ENCODE peak calls at places on chromosomes 1 and 21, in nine cellular contexts. N is adrenal gland, M is ovary, W is mammary epithelial cell, E is Karpas-422, T is upper lobe of right lung, B is cardiac muscle cell, R is psoas muscle, H is PC-3. X is an unnamed sample.

GRCh38 chr1:220990417-220991337 is 111.4 kb downstream of the HLX start:
- DNase-seq in N (peak; percentile 29), M (no peak), W (peak; percentile 29), E (no peak), T (no peak), B (no peak), R (no peak), H (peak; percentile 85), X (no peak)

GRCh38 chr1:237684236-237684635 is 206.5 kb downstream of the ZP4 start:
- DNase-seq in N (no peak), M (no peak), W (peak; percentile 20), E (no peak), T (no peak), B (no peak), R (no peak), H (peak; percentile 24), X (no peak)

GRCh38 chr1:169312084-169312954 is 55.3 kb downstream of the NME7 start:
- DNase-seq in N (peak; percentile 21), M (no peak), W (peak; percentile 96), E (peak; percentile 40), T (no peak), B (no peak), R (no peak), H (peak; percentile 97), X (no peak)

GRCh38 chr1:56439610-56440264 is 139.6 kb downstream of the PLPP3 start:
- DNase-seq in N (no peak), M (no peak), W (no peak), E (no peak), T (no peak), B (no peak), R (no peak), H (no peak), X (no peak)

GRCh38 chr1:72498393-72498792 is 216.1 kb upstream of the NEGR1 start:
- DNase-seq in N (no peak), M (no peak), W (no peak), E (no peak), T (no peak), B (no peak), R (no peak), H (no peak), X (no peak)

GRCh38 chr21:27802816-27803475 is 836.1 kb upstream of the ADAMTS5 start:
- DNase-seq in N (peak; percentile 48), M (no peak), W (peak; percentile 43), E (peak; percentile 80), T (no peak), B (peak; percentile 52), R (no peak), H (peak; percentile 70), X (no peak)

GRCh38 chr1:8096105-8097011 is 70.2 kb upstream of the ERRFI1 start:
- DNase-seq in N (no peak), M (no peak), W (peak; percentile 86), E (no peak), T (no peak), B (no peak), R (no peak), H (peak; percentile 97), X (no peak)

GRCh38 chr1:221511797-221512196 is 230.1 kb downstream of the DUSP10 start:
- DNase-seq in N (no peak), M (no peak), W (no peak), E (no peak), T (no peak), B (peak; percentile 35), R (no peak), H (no peak), X (no peak)

GRCh38 chr1:16371725-16372124 is 4.7 kb downstream of the SZRD1 start:
- DNase-seq in N (no peak), M (no peak), W (no peak), E (no peak), T (no peak), B (no peak), R (no peak), H (peak; percentile 57), X (no peak)

GRCh38 chr1:37068897-37069296 is 34.6 kb upstream of the GRIK3 start:
- DNase-seq in N (no peak), M (no peak), W (no peak), E (no peak), T (no peak), B (no peak), R (no peak), H (no peak), X (no peak)

GRCh38 chr21:45158491-45159423 is 84.4 kb downstream of the ADARB1 start:
- DNase-seq in N (no peak), M (no peak), W (no peak), E (peak; percentile 83), T (no peak), B (no peak), R (no peak), H (no peak), X (no peak)

GRCh38 chr1:221793439-221794078 is 51.7 kb upstream of the DUSP10 start:
- DNase-seq in N (no peak), M (no peak), W (no peak), E (no peak), T (no peak), B (no peak), R (no peak), H (no peak), X (no peak)

GRCh38 chr1:113415256-113416189 is 25.2 kb downstream of the MAGI3 start:
- DNase-seq in N (no peak), M (no peak), W (no peak), E (no peak), T (no peak), B (no peak), R (no peak), H (no peak), X (no peak)

GRCh38 chr1:235012436-235013210 is 116.0 kb downstream of the TOMM20 start:
- DNase-seq in N (no peak), M (no peak), W (peak; percentile 19), E (no peak), T (no peak), B (no peak), R (no peak), H (no peak), X (no peak)

GRCh38 chr1:154998818-154999650 is 3.6 kb upstream of the ZBTB7B start:
- DNase-seq in N (peak; percentile 81), M (peak; percentile 80), W (peak; percentile 47), E (peak; percentile 92), T (peak; percentile 86), B (peak; percentile 75), R (peak; percentile 80), H (peak; percentile 77), X (no peak)

GRCh38 chr1:153365696-153366095 is 8.0 kb downstream of the S100A9 start:
- DNase-seq in N (no peak), M (no peak), W (no peak), E (no peak), T (no peak), B (no peak), R (no peak), H (no peak), X (no peak)

GRCh38 chr1:162822391-162823200 is 32.1 kb downstream of the HSD17B7 start:
- DNase-seq in N (peak; percentile 37), M (peak; percentile 32), W (no peak), E (no peak), T (no peak), B (peak; percentile 39), R (no peak), H (peak; percentile 42), X (no peak)

GRCh38 chr21:39529026-39529425 is 77.3 kb downstream of the SH3BGR start:
- DNase-seq in N (no peak), M (no peak), W (no peak), E (no peak), T (no peak), B (peak; percentile 49), R (no peak), H (no peak), X (no peak)

GRCh38 chr1:28244549-28245251 is 8.8 kb downstream of the ATP5IF1 start:
- DNase-seq in N (no peak), M (no peak), W (no peak), E (peak; percentile 77), T (no peak), B (no peak), R (no peak), H (no peak), X (no peak)
- H3K4me1 ChIP-seq in N (peaks cover 51% of the 10 kb centered on the region), M (peaks cover 3% of the 10 kb centered on the region), W (peaks cover 49% of the 10 kb centered on the region), E (peaks cover 48% of the 10 kb centered on the region), T (peaks cover 23% of the 10 kb centered on the region), B (peaks cover 33% of the 10 kb centered on the region), R (peaks cover 42% of the 10 kb centered on the region), H (peaks cover 32% of the 10 kb centered on the region), X (peaks cover 24% of the 10 kb centered on the region)

GRCh38 chr21:19237603-19238002 is 834.0 kb upstream of the TMPRSS15 start:
- DNase-seq in N (no peak), M (no peak), W (no peak), E (no peak), T (no peak), B (no peak), R (no peak), H (no peak), X (no peak)

GRCh38 chr21:19239696-19240095 is 836.1 kb upstream of the TMPRSS15 start:
- DNase-seq in N (no peak), M (no peak), W (no peak), E (no peak), T (no peak), B (no peak), R (no peak), H (no peak), X (no peak)

DNA sequence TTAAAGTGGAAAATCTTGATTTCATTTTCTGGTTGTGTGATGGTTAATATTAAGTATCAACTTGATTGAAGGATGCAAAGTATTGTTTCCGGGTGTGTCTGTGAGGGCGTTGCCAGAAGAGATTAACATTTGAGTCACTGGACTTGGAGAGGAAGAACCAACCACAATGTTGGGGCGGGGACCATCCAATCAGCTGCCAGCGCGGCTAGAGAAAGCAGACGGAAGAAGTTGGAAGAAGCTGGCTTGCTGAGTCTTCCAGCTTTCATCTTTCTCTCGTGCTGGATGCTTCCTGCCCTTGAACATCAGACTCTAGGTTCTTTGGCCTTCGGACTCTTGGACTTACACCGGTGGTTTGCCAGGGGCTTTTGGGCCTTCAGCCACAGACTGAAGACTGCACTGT is 832.6 kb upstream of the TMPRSS15 start:
- DNase-seq in N (no peak), M (no peak), W (no peak), E (no peak), T (no peak), B (no peak), R (no peak), H (peak; percentile 10), X (no peak)
- H3K9me3 ChIP-seq in N (no peaks in the 10 kb centered on the region), M (no peaks in the 10 kb centered on the region), W (peaks cover 24% of the 10 kb centered on the region), E (peaks cover 20% of the 10 kb centered on the region), T (no peaks in the 10 kb centered on the region), B (no peaks in the 10 kb centered on the region), R (no peaks in the 10 kb centered on the region), H (no peaks in the 10 kb centered on the region), X (no peaks in the 10 kb centered on the region)

DNA sequence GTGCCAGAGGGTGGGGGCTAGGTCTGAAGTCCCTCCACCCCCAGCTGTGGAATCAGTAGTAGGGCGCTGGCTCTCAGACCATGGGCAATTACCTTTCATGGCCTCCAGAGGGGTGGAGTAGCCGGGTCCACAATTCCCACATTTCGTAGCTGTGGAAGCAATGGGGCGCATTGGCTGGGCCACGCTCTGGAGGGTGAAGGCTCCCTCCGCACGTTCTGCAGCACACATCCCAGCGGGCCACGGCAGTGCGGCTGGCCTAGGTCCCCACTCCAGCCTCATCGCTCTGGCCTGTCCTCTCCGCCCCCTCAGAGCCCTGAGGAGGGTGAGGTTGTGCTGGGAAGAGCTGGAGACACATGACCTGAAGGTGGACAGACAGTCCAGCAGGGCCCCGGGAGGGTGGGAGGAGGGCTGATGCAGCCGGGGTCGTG is 2.9 kb downstream of the SELENBP1 start:
- DNase-seq in N (no peak), M (no peak), W (no peak), E (no peak), T (no peak), B (no peak), R (no peak), H (no peak), X (no peak)
- H3K4me1 ChIP-seq in N (peaks cover 32% of the 10 kb centered on the region), M (peaks cover 38% of the 10 kb centered on the region), W (no peaks in the 10 kb centered on the region), E (peaks cover 9% of the 10 kb centered on the region), T (peaks cover 31% of the 10 kb centered on the region), B (peaks cover 19% of the 10 kb centered on the region), R (peaks cover 44% of the 10 kb centered on the region), H (peaks cover 31% of the 10 kb centered on the region), X (peaks cover 27% of the 10 kb centered on the region)

GRCh38 chr21:41733951-41734689 is 32.7 kb downstream of the RIPK4 start:
- DNase-seq in N (no peak), M (no peak), W (no peak), E (no peak), T (no peak), B (no peak), R (peak; percentile 26), H (no peak), X (no peak)
- H3K9me3 ChIP-seq in N (no peaks in the 10 kb centered on the region), M (no peaks in the 10 kb centered on the region), W (peaks cover 2% of the 10 kb centered on the region), E (no peaks in the 10 kb centered on the region), T (peaks cover 4% of the 10 kb centered on the region), B (no peaks in the 10 kb centered on the region), R (no peaks in the 10 kb centered on the region), H (no peaks in the 10 kb centered on the region), X (no peaks in the 10 kb centered on the region)

X was measured in thoracic aorta.